ENCODE peak calls at places on chromosomes 4 and X, in five cellular contexts. A, O, H, D and E are unnamed samples.

GRCh38 chr4:38387348-38387747 is 276.7 kb upstream of the KLF3 start:
- DNase-seq in O (no peak), D (no peak), A (no peak), H (no peak), E (no peak)

GRCh38 chr4:74632634-74633033 is 161.7 kb downstream of the BTC start:
- DNase-seq in A (peak; percentile 11), H (peak; percentile 63), D (no peak), O (peak; percentile 76), E (no peak)

GRCh38 chr4:156977435-156978160 is 6.0 kb upstream of the PDGFC start:
- DNase-seq in H (no peak), D (no peak), A (no peak), O (no peak), E (no peak)

GRCh38 chrX:11899091-11899490 is 141.1 kb downstream of the MSL3 start:
- DNase-seq in D (no peak), O (no peak), A (no peak), H (peak; percentile 50), E (no peak)

GRCh38 chr4:138979742-138980141 is 35.8 kb upstream of the NOCT start:
- DNase-seq in O (no peak), H (no peak), A (no peak), D (no peak), E (no peak)

GRCh38 chr4:119300072-119300387 is 21.9 kb downstream of the FABP2 start:
- DNase-seq in H (no peak), O (no peak), A (peak; percentile 25), D (no peak), E (peak; percentile 17)

GRCh38 chr4:38894340-38894982 is 26.9 kb downstream of the FAM114A1 start:
- DNase-seq in O (peak; percentile 16), H (no peak), A (no peak), D (no peak), E (no peak)

GRCh38 chr4:122666527-122667245 is 45.8 kb upstream of the IL21 start:
- DNase-seq in O (no peak), H (peak; percentile 61), A (no peak), D (no peak), E (no peak)

GRCh38 chrX:149950681-149951080 is 12.4 kb upstream of the EOLA2 start:
- DNase-seq in A (no peak), D (no peak), O (peak; percentile 49), H (no peak), E (peak; percentile 15)

GRCh38 chr4:118279920-118280432 is 72.8 kb downstream of the PRSS12 start:
- DNase-seq in D (no peak), H (no peak), O (peak; percentile 35), A (no peak), E (no peak)

GRCh38 chrX:39487166-39488006 is 610.4 kb downstream of the BCOR start:
- DNase-seq in H (no peak), D (no peak), A (no peak), O (no peak), E (no peak)

GRCh38 chr4:7052923-7053715 is 9.9 kb downstream of the TADA2B start:
- DNase-seq in H (no peak), D (no peak), O (peak; percentile 81), A (no peak), E (no peak)

GRCh38 chr4:145178740-145179139 is 1.6 kb downstream of the OTUD4 start:
- DNase-seq in D (no peak), O (no peak), H (no peak), A (no peak), E (no peak)

GRCh38 chr4:184873039-184873438 is 47.3 kb upstream of the ACSL1 start:
- DNase-seq in O (no peak), H (no peak), D (no peak), A (no peak), E (no peak)

GRCh38 chr4:65954416-65954815 is 284.1 kb upstream of the EPHA5 start:
- DNase-seq in H (no peak), A (no peak), O (no peak), D (no peak), E (no peak)